ENCODE peak calls at places on chromosomes 16 and 17, in six cellular contexts. T is GM12892, S is transverse colon, I is endothelial cell of umbilical vein, L is sigmoid colon, D is stomach. R is an unnamed sample.

GRCh38 chr17:54848368-54848987 is 52.2 kb upstream of the TOM1L1 start:
- DNase-seq in I (no peak), T (no peak), L (no peak), S (no peak), D (no peak), R (no peak)

GRCh38 chr16:88619859-88620655 is 18.3 kb upstream of the IL17C start:
- DNase-seq in L (no peak), T (no peak), I (no peak), D (no peak), S (peak), R (no peak)

GRCh38 chr16:48317614-48318013 is 67.6 kb downstream of the SIAH1 start:
- DNase-seq in I (peak), T (no peak), L (no peak), S (no peak), D (no peak), R (no peak)

GRCh38 chr16:67470314-67470713 is 10.6 kb downstream of the ATP6V0D1 start:
- DNase-seq in D (peak), I (no peak), S (no peak), T (no peak), L (peak), R (no peak)

GRCh38 chr17:37507108-37507507 is 17.4 kb downstream of the DUSP14 start:
- DNase-seq in S (no peak), D (no peak), I (no peak), L (no peak), T (no peak), R (no peak)

GRCh38 chr16:85114909-85115567 is 2.8 kb upstream of the CIBAR2 start:
- DNase-seq in S (peak), L (peak), T (peak), I (peak), D (peak), R (peak)

GRCh38 chr16:14456793-14457481 is 173.1 kb downstream of the PARN start:
- DNase-seq in L (no peak), S (no peak), T (no peak), I (no peak), D (no peak), R (no peak)

GRCh38 chr16:13633381-13633861 is 286.5 kb upstream of the ERCC4 start:
- DNase-seq in L (no peak), I (no peak), T (no peak), D (no peak), S (no peak), R (no peak)

GRCh38 chr17:79515646-79516604 is 94.9 kb downstream of the RBFOX3 start:
- DNase-seq in S (no peak), T (no peak), L (no peak), D (no peak), I (no peak), R (no peak)

GRCh38 chr16:6857575-6857974 is 475.1 kb upstream of the RBFOX1 start:
- DNase-seq in S (no peak), D (no peak), L (no peak), T (no peak), I (no peak), R (no peak)

GRCh38 chr16:23784811-23785447 is 30.1 kb downstream of the CHP2 start:
- DNase-seq in D (no peak), T (no peak), S (no peak), L (no peak), I (no peak), R (no peak)

GRCh38 chr17:40290629-40291296 is 3.1 kb downstream of the CDC6 start:
- DNase-seq in L (no peak), D (peak), I (peak), T (no peak), S (peak), R (no peak)

GRCh38 chr16:11258553-11259287 is 2.7 kb upstream of the SOCS1 start:
- DNase-seq in S (peak), I (no peak), D (peak), T (peak), L (peak), R (peak)

GRCh38 chr16:88650749-88651275 is at the start of gene CYBA:
- DNase-seq in I (peak), D (peak), L (peak), S (peak), T (peak), R (peak)

GRCh38 chr17:17837380-17837821 is 615 bp upstream of the SREBF1 start:
- DNase-seq in T (no peak), D (no peak), S (no peak), L (peak), I (peak), R (no peak)

GRCh38 chr17:17809527-17810373 is 27.0 kb downstream of the SREBF1 start:
- DNase-seq in L (peak), T (no peak), I (no peak), D (no peak), S (no peak), R (no peak)

GRCh38 chr17:63082273-63082861 is 116.3 kb downstream of the TANC2 start:
- DNase-seq in D (no peak), I (peak), S (no peak), L (no peak), T (no peak), R (no peak)

GRCh38 chr16:84823484-84823883 is 3.7 kb downstream of the CRISPLD2 start:
- DNase-seq in I (no peak), L (peak), S (no peak), D (no peak), T (no peak), R (no peak)

GRCh38 chr16:252366-253337 is 18.0 kb downstream of the FAM234A start:
- DNase-seq in T (peak), L (no peak), S (peak), D (no peak), I (peak), R (peak)

GRCh38 chr17:28057731-28058246 is 15.3 kb downstream of the NLK start:
- DNase-seq in T (no peak), I (no peak), L (no peak), S (no peak), D (no peak), R (no peak)

GRCh38 chr16:27583634-27584033 is 33.7 kb downstream of the KATNIP start:
- DNase-seq in L (no peak), I (no peak), D (no peak), T (no peak), S (no peak), R (no peak)

GRCh38 chr16:66703359-66704215 is 7.0 kb upstream of the CMTM4 start:
- DNase-seq in L (no peak), T (no peak), D (no peak), S (no peak), I (no peak), R (no peak)

GRCh38 chr17:57604771-57605733 is 140.0 kb downstream of the CCDC182 start:
- DNase-seq in I (no peak), T (peak), D (peak), L (peak), S (peak), R (peak)

GRCh38 chr16:83215417-83216001 is 588.7 kb downstream of the CDH13 start:
- DNase-seq in I (peak), L (no peak), T (peak), S (peak), D (peak), R (peak)

GRCh38 chr17:41894791-41895331 is 23.9 kb downstream of the ACLY start:
- DNase-seq in I (no peak), S (no peak), D (no peak), L (peak), T (no peak), R (no peak)

GRCh38 chr17:12254460-12254859 is 233.8 kb downstream of the MAP2K4 start:
- DNase-seq in D (no peak), I (no peak), S (no peak), L (no peak), T (no peak), R (no peak)

GRCh38 chr16:70693231-70693671 is 7.4 kb upstream of the MTSS2 start:
- DNase-seq in D (no peak), S (no peak), T (no peak), I (no peak), L (peak), R (no peak)

DNA sequence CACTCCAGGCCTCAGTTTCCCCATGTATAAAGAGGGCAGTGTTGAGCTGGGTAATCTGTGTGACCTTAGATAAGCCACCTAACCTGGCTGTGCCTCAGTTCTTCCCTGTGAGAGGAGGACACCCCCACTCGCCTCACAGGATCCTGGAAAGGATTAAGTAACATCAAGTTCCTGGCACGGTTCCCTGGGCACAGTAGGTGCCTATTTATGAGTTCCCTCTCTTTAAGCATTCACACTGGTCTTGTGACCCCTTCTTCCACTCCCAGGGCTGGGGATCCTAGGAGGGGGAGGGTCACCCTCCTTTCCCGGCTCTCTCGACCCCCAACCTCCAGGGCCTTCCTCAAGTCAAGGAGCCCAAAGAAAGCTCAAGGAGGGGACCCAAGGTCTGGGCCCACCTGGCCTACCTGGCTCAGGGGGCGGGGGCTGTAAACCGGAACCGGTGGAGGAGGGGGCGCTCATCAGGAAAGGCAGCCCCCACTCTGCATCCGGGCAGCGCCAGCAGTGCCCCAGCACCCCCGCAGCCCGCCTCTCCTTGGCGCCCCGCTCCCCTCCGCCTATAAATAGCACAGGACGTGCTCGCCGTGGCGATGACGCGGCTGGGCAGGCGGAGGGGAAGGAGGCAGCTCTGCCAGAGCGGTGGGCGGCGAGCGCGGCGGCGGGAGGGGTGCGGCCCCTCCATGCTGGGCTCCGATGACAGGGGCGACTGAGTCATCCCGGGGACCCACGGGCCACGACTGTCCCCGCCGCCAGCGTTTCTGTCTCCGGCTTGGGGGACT is 9.4 kb downstream of the RPL19 start:
- DNase-seq in T (no peak), S (peak), I (peak), L (peak), D (peak), R (no peak)
- TF ChIP-seq POLR2A in T (no peak), S (no peak), I (no peak), L (no peak), D (no peak), R (no peak)

DNA sequence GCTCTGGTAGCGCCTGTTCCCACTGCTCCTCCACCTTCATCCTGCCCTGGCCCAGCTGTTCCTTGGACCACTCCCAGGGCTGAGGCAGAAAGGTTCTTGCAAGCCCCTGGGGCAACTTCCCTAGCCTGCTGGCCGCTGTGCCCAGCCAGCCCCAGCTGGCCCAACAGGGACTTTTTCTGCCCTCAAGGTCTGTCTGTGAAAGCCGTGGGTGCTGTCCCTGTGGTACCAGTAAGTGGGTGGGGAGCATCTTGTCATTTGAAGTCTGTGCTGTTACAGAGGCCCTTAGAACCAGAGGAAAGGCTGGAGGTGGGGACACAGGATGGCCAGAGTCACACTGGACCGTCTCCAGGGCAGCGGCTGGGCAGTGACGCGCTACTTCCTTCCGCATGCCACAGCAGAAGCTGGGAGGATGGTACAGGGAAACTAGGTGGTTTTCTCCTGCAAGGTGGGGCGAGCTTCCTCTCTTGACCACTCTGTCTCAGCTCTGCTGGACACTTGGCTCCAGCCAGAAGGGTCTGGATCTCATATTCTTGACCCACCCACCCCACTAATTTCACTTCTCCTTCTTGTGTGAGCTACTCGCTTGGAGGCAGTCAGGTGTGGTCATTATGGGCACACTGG is 87.8 kb downstream of the PLCG2 start:
- DNase-seq in D (peak), L (no peak), T (no peak), I (peak), S (peak), R (no peak)
- TF ChIP-seq POLR2AphosphoS5 in D (peak), L (no peak), T (no peak), I (peak), S (no peak), R (no peak)

DNA sequence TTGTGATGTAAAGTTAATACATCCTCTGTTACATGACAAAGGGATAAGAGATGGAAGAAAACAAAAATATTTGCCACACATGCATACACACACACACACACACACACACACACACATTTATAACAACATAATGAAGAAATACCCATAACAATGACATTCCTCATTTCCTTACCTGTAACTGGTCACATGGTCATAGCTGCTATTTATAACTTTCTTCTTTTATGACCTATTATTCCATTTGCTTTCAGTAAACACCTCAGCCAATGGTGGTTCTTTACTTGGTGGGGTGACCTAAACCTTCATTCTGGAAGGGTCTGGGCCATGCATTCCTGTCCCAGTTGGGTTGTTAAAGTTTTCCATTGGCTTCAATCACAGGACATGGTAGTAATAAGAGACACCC is 5.3 kb downstream of the MT2A start:
- DNase-seq in T (no peak), I (no peak), L (no peak), D (no peak), S (no peak), R (no peak)
- TF ChIP-seq POLR2A in T (no peak), I (no peak), L (no peak), D (no peak), S (no peak), R (no peak)

DNA sequence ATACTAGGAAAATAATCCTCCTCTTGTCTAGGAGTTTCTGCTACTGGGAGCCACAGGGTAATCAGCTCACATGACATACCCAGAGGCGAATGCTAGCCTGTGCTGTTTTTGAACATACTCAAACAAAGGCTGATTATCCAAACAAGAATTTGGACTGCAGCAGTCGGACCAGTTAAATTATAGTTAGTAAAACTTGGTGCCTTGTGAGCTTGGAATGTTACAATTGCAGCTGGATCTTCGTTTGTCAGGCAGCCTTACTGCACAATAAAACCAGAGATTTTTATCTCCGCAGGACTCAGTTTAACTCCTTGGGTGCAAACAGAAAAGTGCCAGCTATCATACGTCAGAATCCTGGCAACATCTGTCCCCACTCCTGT is 163.8 kb upstream of the TBX2 start:
- DNase-seq in T (no peak), I (no peak), L (no peak), S (no peak), D (no peak), R (no peak)
- TF ChIP-seq POLR2AphosphoS5 in T (no peak), I (no peak), L (no peak), S (no peak), D (no peak), R (no peak)

DNA sequence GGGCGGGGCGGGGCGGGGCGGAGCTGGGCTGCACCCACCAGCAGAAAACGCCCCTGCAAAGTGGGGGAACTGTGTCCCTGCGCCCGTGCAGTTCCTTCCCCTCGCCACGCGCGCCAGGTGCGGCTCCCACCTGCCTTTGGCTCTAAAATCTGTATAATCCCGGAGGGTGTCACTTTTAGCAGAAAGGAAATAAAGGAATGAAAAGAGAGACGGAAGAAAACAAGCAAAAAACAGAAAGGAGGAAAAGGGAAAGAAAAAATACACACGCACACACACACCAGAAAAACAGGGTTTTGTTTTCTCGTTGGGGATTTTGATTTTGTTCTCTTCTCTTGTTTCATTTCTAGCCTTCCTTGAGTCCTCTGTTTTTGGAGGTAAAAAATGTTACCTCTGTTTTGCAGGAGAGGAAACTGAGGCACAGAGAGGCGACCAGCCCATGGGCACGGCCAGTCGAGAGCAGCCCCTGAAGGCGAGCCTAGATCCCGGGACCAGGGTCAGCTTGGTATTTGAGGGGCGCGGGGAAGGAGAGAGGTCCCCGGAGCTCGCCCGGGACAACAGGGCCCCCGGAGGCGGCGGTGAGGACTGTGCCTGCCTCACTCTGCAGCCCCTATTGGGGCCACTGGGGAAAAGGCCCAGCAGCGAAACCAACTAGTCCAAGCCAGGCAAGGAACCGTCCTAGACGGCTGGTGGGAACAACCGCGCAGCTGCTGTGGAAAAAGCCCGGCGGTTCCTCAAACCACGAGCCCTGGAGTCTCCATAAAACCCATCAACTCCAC is 594 bp upstream of the CARHSP1 start:
- DNase-seq in I (no peak), D (no peak), S (no peak), T (no peak), L (no peak), R (no peak)
- TF ChIP-seq POLR2A in I (no peak), D (no peak), S (no peak), T (peak), L (no peak), R (no peak)

GRCh38 chr16:87346517-87347060 is 29.4 kb upstream of the C16orf95 start:
- DNase-seq in T (no peak), S (no peak), I (no peak), L (no peak), D (no peak), R (no peak)

GRCh38 chr16:87350681-87351319 is 32.8 kb downstream of the FBXO31 start:
- DNase-seq in D (no peak), I (no peak), S (no peak), T (no peak), L (no peak), R (no peak)

GRCh38 chr16:87347932-87348615 is 30.9 kb upstream of the C16orf95 start:
- DNase-seq in S (no peak), I (no peak), L (no peak), T (no peak), D (no peak), R (no peak)

GRCh38 chr16:87350031-87350430 is 32.8 kb upstream of the C16orf95 start:
- DNase-seq in D (no peak), I (no peak), L (no peak), T (no peak), S (no peak), R (no peak)

DNA sequence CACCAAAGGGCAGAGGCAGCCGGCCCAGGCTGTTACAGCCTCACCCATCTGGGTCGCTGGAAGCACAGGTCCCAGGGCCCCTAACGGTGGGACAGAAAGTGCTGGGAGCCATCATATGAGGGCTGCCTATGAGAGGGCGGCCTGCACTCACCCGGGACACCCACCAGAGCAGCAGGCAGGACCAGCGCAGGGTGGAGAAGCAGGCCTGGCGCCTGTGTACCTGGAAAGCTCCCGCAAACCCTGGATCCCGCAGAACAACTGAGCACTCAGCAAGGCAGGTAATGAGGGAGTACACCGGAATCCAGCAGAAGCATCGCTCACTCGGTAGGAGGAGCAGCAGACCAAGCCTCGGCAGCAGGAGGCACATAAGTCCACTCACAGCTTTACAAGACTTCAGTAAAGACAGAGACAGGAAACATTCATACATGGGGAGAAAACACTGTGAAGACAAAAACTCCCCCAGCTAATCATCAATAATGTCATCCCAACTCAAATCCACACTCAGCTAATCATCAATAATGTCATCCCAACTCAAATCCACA is 31.5 kb upstream of the C16orf95 start:
- DNase-seq in D (no peak), I (no peak), S (no peak), L (no peak), T (no peak), R (no peak)
- TF ChIP-seq POLR2AphosphoS5 in D (no peak), I (no peak), S (no peak), L (no peak), T (no peak), R (no peak)

GRCh38 chr17:75776399-75777242 is 8.0 kb upstream of the UNK start:
- DNase-seq in S (no peak), L (peak), D (no peak), I (no peak), T (no peak), R (no peak)
- TF ChIP-seq POLR2A in S (peak), L (no peak), D (no peak), I (peak), T (peak), R (peak)